ENCODE peak calls at places on chromosomes 7 and 10, in five cellular contexts. M is SK-N-SH, T is PC-3, W is sigmoid colon, A is adipocyte. Q is an unnamed sample.

GRCh38 chr10:11476035-11476434 is 135.4 kb downstream of the USP6NL start:
- DNase-seq in M (no peak), T (no peak), W (no peak), A (no peak), Q (no peak)

GRCh38 chr7:25954395-25954794 is 197.6 kb upstream of the NFE2L3 start:
- DNase-seq in M (no peak), T (no peak), W (no peak), A (no peak), Q (no peak)

GRCh38 chr7:103637080-103637479 is 191.1 kb upstream of the SLC26A5 start:
- DNase-seq in M (no peak), T (peak; percentile 88), W (no peak), A (no peak), Q (no peak)

GRCh38 chr10:110792476-110792875 is 79.3 kb upstream of the PDCD4 start:
- DNase-seq in M (no peak), T (no peak), W (no peak), A (no peak), Q (no peak)

GRCh38 chr7:131945313-131945831 is 388.9 kb upstream of the PODXL start:
- DNase-seq in M (peak; percentile 93), T (peak; percentile 67), W (no peak), A (peak; percentile 74), Q (peak; percentile 47)

GRCh38 chr10:21209495-21209894 is 312.4 kb upstream of the NEBL start:
- DNase-seq in M (no peak), T (no peak), W (no peak), A (no peak), Q (no peak)

GRCh38 chr7:39589323-39590111 is 23.3 kb downstream of the YAE1 start:
- DNase-seq in M (no peak), T (peak; percentile 88), W (no peak), A (peak; percentile 88), Q (peak; percentile 16)

GRCh38 chr7:144454-144826 is 47.9 kb upstream of the FAM20C start:
- DNase-seq in M (no peak), T (no peak), W (no peak), A (no peak), Q (no peak)

GRCh38 chr10:4708123-4708759 is 117.8 kb upstream of the AKR1E2 start:
- DNase-seq in M (no peak), T (no peak), W (no peak), A (no peak), Q (no peak)

GRCh38 chr10:107898392-107898791 is 733.9 kb upstream of the SORCS1 start:
- DNase-seq in M (no peak), T (peak; percentile 78), W (no peak), A (no peak), Q (no peak)

GRCh38 chr10:21402606-21403083 is 122.8 kb downstream of the SKIDA1 start:
- DNase-seq in M (no peak), T (peak; percentile 59), W (no peak), A (no peak), Q (peak; percentile 28)

GRCh38 chr7:495326-495725 is 24.3 kb downstream of the PDGFA start:
- DNase-seq in M (no peak), T (no peak), W (peak; percentile 44), A (no peak), Q (peak; percentile 6)

GRCh38 chr10:126059101-126059826 is 162.9 kb downstream of the FANK1 start:
- DNase-seq in M (peak; percentile 56), T (peak; percentile 82), W (no peak), A (peak; percentile 21), Q (no peak)

GRCh38 chr7:50761722-50762121 is 21.0 kb downstream of the GRB10 start:
- DNase-seq in M (no peak), T (no peak), W (no peak), A (no peak), Q (no peak)

GRCh38 chr10:22321831-22322662 is 1.1 kb downstream of the BMI1 start:
- DNase-seq in M (peak; percentile 77), T (no peak), W (peak; percentile 74), A (peak; percentile 63), Q (no peak)

GRCh38 chr7:105788816-105789349 is 87.5 kb downstream of the ATXN7L1 start:
- DNase-seq in M (no peak), T (no peak), W (no peak), A (no peak), Q (no peak)

GRCh38 chr10:69051710-69052487 is 36.0 kb upstream of the SRGN start:
- DNase-seq in M (no peak), T (no peak), W (no peak), A (no peak), Q (no peak)

GRCh38 chr10:118394557-118395194 is 52.6 kb upstream of the FAM204A start:
- DNase-seq in M (no peak), T (no peak), W (no peak), A (no peak), Q (no peak)

GRCh38 chr7:127619681-127620405 is 1.9 kb upstream of the PAX4 start:
- DNase-seq in M (peak; percentile 41), T (no peak), W (no peak), A (no peak), Q (no peak)

GRCh38 chr7:124257638-124258308 is 224.9 kb upstream of the TMEM229A start:
- DNase-seq in M (no peak), T (no peak), W (no peak), A (no peak), Q (no peak)

GRCh38 chr7:128737867-128738390 is 1.2 kb upstream of the CALU start:
- DNase-seq in M (no peak), T (peak; percentile 83), W (no peak), A (peak; percentile 70), Q (no peak)

GRCh38 chr10:70555371-70555770 is 47.2 kb downstream of the PRF1 start:
- DNase-seq in M (no peak), T (no peak), W (peak; percentile 40), A (no peak), Q (no peak)

GRCh38 chr10:127118024-127118423 is 78.4 kb downstream of the INSYN2A start:
- DNase-seq in M (no peak), T (no peak), W (no peak), A (no peak), Q (no peak)

GRCh38 chr10:74047304-74047703 is 49.4 kb downstream of the VCL start:
- DNase-seq in M (no peak), T (no peak), W (no peak), A (peak; percentile 94), Q (no peak)

GRCh38 chr10:132382231-132382922 is 14.6 kb upstream of the PWWP2B start:
- DNase-seq in M (no peak), T (no peak), W (peak; percentile 22), A (peak; percentile 40), Q (no peak)

GRCh38 chr7:45069444-45070253 is 19.1 kb downstream of the NACAD start:
- DNase-seq in M (no peak), T (no peak), W (no peak), A (no peak), Q (no peak)
- H3K36me3 ChIP-seq in M (peaks cover 60% of the 10 kb centered on the region), T (peaks cover 3% of the 10 kb centered on the region), W (peaks cover 9% of the 10 kb centered on the region), A (peaks cover 65% of the 10 kb centered on the region), Q (peaks cover 100% of the 10 kb centered on the region)

DNA sequence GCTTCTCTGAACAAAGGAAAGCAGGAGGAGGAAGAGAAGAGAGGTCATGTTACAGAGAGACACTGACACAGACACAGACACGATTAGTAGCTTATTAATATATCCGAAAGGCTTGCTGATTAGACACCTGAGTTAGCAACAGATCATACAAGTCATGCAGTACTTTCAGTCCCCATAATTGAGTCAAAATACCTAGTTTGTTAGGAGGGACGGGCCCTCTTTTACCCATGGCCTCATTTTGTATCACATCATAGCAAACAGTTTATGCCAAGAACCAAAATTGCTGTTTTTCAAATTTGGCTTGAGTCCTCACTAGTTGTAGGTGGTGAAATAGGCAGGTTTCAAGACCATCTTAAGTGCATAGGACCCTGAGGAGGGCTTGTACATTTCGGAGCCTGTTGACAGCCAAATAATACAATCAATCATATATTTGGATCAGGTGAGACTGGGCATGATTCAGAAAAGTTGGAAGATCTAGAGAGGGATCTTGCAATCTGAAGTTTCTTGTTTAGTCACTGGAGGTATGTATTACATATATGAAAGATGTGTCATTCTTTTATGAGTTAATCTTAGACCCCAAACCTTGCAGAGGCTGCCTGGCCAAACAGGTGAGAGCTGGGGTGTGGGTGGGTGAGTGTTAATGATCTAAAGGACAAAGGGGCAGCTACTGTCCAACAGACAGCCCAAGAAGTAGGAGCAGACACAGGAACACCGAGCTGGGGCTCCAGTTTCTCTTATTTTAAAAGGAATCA is 65.4 kb downstream of the PRPF18 start:
- DNase-seq in M (no peak), T (peak; percentile 25), W (no peak), A (no peak), Q (no peak)
- H3K36me3 ChIP-seq in M (peaks cover 85% of the 10 kb centered on the region), T (no peaks in the 10 kb centered on the region), W (peaks cover 11% of the 10 kb centered on the region), A (peaks cover 97% of the 10 kb centered on the region), Q (peaks cover 56% of the 10 kb centered on the region)

DNA sequence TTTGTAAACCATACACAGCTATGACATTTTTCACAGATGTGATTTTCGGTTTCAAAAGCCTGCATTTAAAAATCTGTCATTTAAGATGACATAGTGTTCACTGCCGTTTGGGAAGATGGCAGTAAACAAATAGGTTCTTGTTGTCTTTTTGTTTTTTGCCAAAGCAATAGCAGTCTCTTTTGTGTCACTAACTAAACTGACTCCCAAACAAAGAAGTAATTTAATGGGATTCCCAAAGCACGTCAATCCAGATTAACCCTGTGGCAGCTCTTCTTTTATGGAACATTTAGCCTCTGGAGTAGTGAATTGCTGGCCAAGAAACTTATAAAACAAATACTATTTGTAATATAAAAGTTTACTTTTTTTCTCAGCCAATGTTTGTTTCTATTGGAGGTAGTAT is 697.7 kb downstream of the PHTF2 start:
- DNase-seq in M (no peak), T (no peak), W (no peak), A (no peak), Q (no peak)
- H3K36me3 ChIP-seq in M (no peaks in the 10 kb centered on the region), T (no peaks in the 10 kb centered on the region), W (no peaks in the 10 kb centered on the region), A (no peaks in the 10 kb centered on the region), Q (no peaks in the 10 kb centered on the region)

DNA sequence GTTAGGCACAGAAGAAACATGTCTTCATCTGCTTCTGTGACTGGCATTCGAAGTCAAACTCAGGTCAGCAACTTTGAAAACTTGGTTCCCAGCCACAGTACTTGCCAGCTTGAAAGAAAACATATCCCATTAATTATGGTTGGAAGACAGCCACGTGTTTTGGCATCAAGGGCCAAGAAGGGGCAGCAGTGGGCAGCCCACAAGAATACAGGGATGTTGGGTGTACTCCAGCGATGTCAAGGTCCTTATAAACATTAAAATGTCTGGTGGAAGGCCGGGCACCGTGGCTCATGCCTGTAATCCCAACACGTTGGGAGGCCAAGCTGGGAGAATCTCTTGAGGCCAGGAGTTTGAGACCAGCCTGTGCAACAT is 29.5 kb downstream of the JCAD start:
- DNase-seq in M (no peak), T (no peak), W (peak; percentile 91), A (no peak), Q (no peak)
- H3K36me3 ChIP-seq in M (peaks cover 57% of the 10 kb centered on the region), T (no peaks in the 10 kb centered on the region), W (no peaks in the 10 kb centered on the region), A (peaks cover 34% of the 10 kb centered on the region), Q (peaks cover 51% of the 10 kb centered on the region)

DNA sequence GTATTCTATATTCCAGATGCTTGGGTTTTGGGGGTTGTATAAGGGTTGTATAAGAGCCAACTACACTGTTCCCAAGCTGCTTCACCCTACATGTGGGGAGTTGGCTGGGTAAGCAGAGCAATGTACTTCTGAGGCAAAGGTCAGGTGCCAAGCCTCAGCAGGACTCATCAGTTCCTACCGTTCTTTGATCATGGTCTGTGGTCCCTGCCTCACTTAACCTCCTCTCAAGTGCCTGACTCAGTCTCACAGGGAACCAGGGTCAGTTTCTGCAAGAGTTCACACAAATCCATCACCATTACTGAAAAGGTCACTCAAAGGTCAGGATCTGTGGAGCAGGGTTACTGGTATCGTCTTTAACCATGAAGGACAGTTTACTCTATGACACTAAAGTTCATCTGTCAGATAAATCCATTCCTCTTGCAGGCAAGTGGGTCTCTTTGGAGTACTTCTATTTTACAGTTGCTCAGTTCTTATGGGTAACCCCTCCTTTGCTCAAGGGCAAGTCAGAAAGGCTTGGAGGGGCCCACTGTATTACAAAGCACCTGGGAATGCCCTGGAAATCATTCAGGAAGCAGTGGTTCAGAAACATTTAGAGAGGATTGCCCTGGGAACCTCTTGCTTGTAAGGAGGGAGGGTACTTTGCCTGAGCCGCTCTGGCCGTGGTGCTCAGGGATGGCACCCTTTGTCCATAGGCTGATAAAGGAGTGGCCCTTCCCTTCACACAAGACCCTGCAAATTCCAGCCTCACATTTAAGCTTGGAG is 184.3 kb upstream of the CDCA7L start:
- DNase-seq in M (no peak), T (no peak), W (no peak), A (no peak), Q (no peak)
- H3K36me3 ChIP-seq in M (no peaks in the 10 kb centered on the region), T (no peaks in the 10 kb centered on the region), W (no peaks in the 10 kb centered on the region), A (no peaks in the 10 kb centered on the region), Q (peaks cover 79% of the 10 kb centered on the region)